ENCODE peak calls at places on chromosome 6, in eight cellular contexts. M is ovary, L is prostate gland, B is heart left ventricle, V is body of pancreas, N is transverse colon, W is IMR-90, C is A549. U is an unnamed sample.

GRCh38 chr6:121443953-121444590 is 8.6 kb downstream of the GJA1 start:
- DNase-seq in M (no peak), L (no peak), B (no peak), V (no peak), N (no peak), W (no peak), C (no peak), U (no peak)

GRCh38 chr6:129845696-129846095 is 15.4 kb downstream of the TMEM244 start:
- DNase-seq in M (no peak), L (no peak), B (no peak), V (no peak), N (no peak), W (no peak), C (no peak), U (no peak)

GRCh38 chr6:71203211-71203610 is 85.4 kb upstream of the OGFRL1 start:
- DNase-seq in M (no peak), L (no peak), B (no peak), V (no peak), N (no peak), W (no peak), C (no peak), U (no peak)

GRCh38 chr6:143961868-143962643 is 46.0 kb downstream of the PLAGL1 start:
- DNase-seq in M (no peak), L (no peak), B (no peak), V (no peak), N (no peak), W (no peak), C (no peak), U (no peak)

GRCh38 chr6:46290916-46291633 is 120.3 kb upstream of the ENPP5 start:
- DNase-seq in M (no peak), L (no peak), B (no peak), V (no peak), N (no peak), W (no peak), C (no peak), U (no peak)

GRCh38 chr6:56521454-56521853 is 121.2 kb downstream of the DST start:
- DNase-seq in M (no peak), L (no peak), B (no peak), V (no peak), N (no peak), W (peak), C (no peak), U (no peak)

GRCh38 chr6:143872211-143872610 is 7.9 kb downstream of the ZC2HC1B start:
- DNase-seq in M (no peak), L (no peak), B (no peak), V (no peak), N (no peak), W (peak), C (no peak), U (no peak)

GRCh38 chr6:141313986-141314385 is 818.7 kb upstream of the GJE1 start:
- DNase-seq in M (no peak), L (no peak), B (no peak), V (no peak), N (no peak), W (no peak), C (no peak), U (no peak)

DNA sequence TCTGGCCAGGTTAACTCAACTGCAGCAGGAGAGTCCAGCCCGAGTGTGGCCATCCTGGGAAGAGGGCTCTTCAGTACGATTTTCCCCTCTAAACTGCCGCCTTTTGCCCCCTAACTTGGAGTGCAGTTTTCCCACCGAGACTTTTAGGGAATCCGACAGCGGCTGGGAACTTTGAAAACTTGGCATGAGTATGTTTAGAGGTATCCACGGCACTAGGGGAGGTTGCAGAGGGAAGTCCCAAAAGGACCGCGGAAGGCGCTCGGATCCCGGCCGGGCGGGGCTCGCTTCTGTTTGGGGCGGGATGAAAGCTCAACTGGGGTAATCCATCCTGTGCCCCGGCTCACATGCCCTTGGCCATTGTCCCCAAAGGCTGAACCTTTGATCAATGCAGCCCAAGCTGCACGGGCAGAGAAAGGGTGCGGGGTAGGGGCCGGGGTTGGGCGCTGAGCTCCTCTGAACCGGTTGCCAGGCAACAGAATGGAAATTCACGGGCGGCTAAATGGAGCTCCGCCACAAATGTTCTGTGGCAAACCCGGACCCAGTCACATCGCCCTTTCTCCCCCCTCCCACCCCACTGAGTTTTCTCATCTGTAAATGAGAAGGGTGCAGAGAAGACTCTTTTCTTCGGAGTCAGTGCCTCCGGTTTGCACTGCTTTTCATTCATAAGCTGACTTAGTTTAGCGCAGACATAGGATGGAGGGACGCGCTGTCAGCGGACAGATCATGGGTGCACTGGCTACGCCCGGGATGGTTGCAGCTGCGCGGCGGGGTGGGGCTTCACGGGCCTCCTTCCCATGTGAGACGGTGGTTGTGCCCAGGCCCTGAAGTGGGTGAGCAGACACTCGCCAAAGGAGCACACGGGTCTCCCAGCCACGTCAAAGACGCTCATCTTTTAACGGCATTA is 2.3 kb downstream of the BMP6 start:
- DNase-seq in M (no peak), L (no peak), B (peak), V (no peak), N (peak), W (no peak), C (peak), U (peak)
- TF ChIP-seq POLR2A in M (no peak), L (no peak), B (no peak), V (no peak), N (no peak), W (no peak), C (no peak), U (no peak)

GRCh38 chr6:12294851-12295536 is 4.8 kb downstream of the EDN1 start:
- DNase-seq in M (no peak), L (no peak), B (no peak), V (no peak), N (no peak), W (no peak), C (no peak), U (no peak)
- H3K4me3 ChIP-seq in M (no peak), L (no peak), B (no peak), V (no peak), N (no peak), W (no peak), C (peak), U (no peak)

DNA sequence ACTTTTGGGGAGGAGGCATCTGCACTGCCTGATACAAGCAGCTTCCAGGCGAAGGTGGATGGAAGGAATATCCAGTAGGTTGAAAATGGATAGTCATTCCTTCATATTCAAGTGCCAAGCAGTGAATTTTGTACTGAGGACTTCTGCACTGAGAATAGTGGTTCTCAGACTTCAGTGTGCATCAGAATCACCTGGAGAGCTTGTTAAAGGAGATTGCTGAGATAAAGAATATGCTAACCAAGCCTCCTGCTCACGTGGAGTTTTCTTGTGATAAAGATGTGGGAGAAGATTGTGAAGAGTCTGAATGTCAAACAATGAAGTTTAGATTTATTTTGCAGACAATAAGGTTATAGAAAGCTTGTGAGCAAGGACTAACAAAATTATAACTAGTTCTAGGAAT is 97.8 kb downstream of the HFE start:
- DNase-seq in M (no peak), L (no peak), B (no peak), V (no peak), N (no peak), W (no peak), C (no peak), U (no peak)
- TF ChIP-seq POLR2A in M (no peak), L (no peak), B (no peak), V (no peak), N (no peak), W (no peak), C (no peak), U (no peak)

GRCh38 chr6:44104661-44105060 is 22.6 kb downstream of the MRPL14 start:
- DNase-seq in M (no peak), L (no peak), B (peak), V (no peak), N (no peak), W (no peak), C (no peak), U (no peak)
- H3K4me3 ChIP-seq in M (no peak), L (no peak), B (no peak), V (no peak), N (no peak), W (no peak), C (no peak), U (no peak)

DNA sequence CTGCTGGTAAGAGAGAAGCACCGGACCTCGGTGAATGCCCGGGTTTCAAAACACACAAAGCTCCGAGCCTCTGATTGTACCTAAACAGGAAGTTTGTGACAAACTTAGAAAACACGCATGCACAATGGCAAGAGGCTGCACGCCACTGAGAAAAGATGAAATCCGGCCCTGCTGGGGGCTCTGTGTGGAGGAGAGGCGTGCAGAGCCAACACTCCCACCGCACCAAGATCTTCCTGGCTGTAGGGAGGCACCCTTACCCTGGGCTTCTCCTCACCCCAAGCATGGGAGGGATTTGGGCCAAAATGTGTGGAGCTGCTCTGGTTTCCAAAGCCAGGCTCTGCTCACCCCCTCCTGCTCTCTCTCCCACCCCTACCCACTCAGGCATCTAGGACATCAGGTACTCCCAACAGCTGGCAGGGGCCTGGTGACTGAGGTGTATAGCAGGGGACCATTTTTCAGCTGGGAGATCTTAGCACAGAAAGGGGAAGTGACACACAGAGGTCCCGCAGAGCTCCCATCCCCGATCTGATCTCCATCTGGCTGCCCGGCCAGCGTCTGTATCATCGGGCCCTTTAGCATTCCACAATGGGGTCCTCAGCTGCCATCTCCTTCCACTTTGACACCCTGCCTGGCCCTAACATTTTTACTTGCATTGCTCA is 84.2 kb downstream of the TRERF1 start:
- DNase-seq in M (no peak), L (no peak), B (no peak), V (no peak), N (peak), W (peak), C (no peak), U (no peak)
- TF ChIP-seq POLR2A in M (no peak), L (no peak), B (no peak), V (no peak), N (no peak), W (no peak), C (no peak), U (no peak)

GRCh38 chr6:16450821-16451220 is 212.4 kb downstream of the GMPR start:
- DNase-seq in M (no peak), L (no peak), B (no peak), V (no peak), N (no peak), W (peak), C (no peak), U (no peak)
- H3K4me3 ChIP-seq in M (no peak), L (no peak), B (no peak), V (no peak), N (no peak), W (no peak), C (no peak), U (no peak)

GRCh38 chr6:27866370-27867050 is 45.7 kb downstream of the OR2B2 start:
- DNase-seq in M (no peak), L (no peak), B (no peak), V (no peak), N (peak), W (peak), C (peak), U (no peak)

GRCh38 chr6:27863962-27864905 is 48.0 kb downstream of the OR2B2 start:
- DNase-seq in M (no peak), L (no peak), B (no peak), V (peak), N (peak), W (peak), C (no peak), U (peak)

GRCh38 chr6:27867051-27867940 is 44.9 kb downstream of the OR2B2 start:
- DNase-seq in M (no peak), L (no peak), B (peak), V (no peak), N (peak), W (peak), C (peak), U (peak)

GRCh38 chr6:27865952-27866369 is 46.2 kb downstream of the OR2B2 start:
- DNase-seq in M (no peak), L (no peak), B (no peak), V (no peak), N (peak), W (no peak), C (peak), U (peak)

DNA sequence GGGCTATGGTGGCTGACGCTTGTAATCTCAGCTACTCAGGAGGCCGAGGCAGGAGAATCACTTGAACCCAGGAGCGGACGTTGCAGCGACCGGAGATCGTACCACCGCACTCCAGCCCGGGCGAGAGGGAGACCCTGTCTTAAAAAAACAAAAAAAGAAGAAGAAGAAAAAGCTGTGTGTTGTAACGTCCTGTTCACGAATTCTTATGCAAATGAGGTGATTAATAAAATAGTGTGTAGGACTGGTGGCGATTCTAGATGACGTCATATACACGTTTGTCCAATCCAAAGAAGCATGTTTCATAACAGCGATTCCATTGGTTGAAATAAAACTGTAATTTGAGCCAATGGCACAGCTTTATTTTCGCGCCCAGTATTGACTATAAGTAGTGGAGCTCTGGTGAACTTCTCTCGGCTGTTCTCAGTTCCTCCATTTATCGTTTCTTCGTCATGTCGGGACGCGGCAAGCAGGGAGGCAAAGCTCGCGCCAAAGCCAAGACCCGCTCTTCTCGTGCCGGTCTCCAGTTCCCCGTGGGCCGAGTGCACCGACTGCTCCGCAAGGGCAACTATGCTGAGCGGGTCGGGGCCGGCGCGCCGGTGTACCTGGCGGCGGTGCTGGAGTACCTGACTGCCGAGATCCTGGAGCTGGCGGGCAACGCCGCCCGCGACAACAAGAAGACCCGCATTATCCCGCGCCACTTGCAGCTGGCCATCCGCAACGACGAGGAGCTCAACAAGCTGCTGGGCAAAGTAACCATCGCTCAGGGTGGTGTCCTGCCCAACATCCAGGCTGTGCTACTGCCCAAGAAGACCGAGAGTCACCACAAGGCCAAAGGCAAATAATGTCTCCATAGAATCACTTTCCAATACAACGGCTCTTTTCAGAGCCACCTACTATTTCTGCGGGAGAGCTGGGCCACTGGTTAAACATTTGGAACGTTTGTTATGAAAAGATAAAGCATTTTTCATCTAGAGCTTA is 47.0 kb downstream of the OR2B2 start:
- DNase-seq in M (peak), L (peak), B (peak), V (peak), N (peak), W (peak), C (peak), U (peak)
- TF ChIP-seq POLR2A in M (peak), L (peak), B (no peak), V (peak), N (peak), W (peak), C (peak), U (no peak)